ENCODE peak calls at places on chromosome 12, in eight cellular contexts. One of them, this sample, is unnamed.

GRCh38 chr12:49092086-49092815 is 2.4 kb downstream of the DHH start:
- DNase-seq in right lobe of liver: peak
- DNase-seq in body of pancreas: peak
- DNase-seq in transverse colon: no peak
- DNase-seq in esophagus squamous epithelium: no peak
- DNase-seq in activated B cell treated with CpG ODN at 0.5 μM for 24 hours: peak
- DNase-seq in fibroblast of pulmonary artery: peak
- DNase-seq in endothelial cell: peak
- DNase-seq in this sample: no peak

GRCh38 chr12:43028826-43029225 is 439.3 kb upstream of the PRICKLE1 start:
- DNase-seq in endothelial cell: no peak
- DNase-seq in body of pancreas: no peak
- DNase-seq in transverse colon: no peak
- DNase-seq in esophagus squamous epithelium: no peak
- DNase-seq in activated B cell treated with CpG ODN at 0.5 μM for 24 hours: no peak
- DNase-seq in fibroblast of pulmonary artery: no peak
- DNase-seq in right lobe of liver: no peak
- DNase-seq in this sample: no peak

GRCh38 chr12:104740668-104741067 is 217.4 kb downstream of the SLC41A2 start:
- DNase-seq in transverse colon: peak
- DNase-seq in esophagus squamous epithelium: no peak
- DNase-seq in body of pancreas: no peak
- DNase-seq in endothelial cell: no peak
- DNase-seq in fibroblast of pulmonary artery: no peak
- DNase-seq in right lobe of liver: no peak
- DNase-seq in activated B cell treated with CpG ODN at 0.5 μM for 24 hours: peak
- DNase-seq in this sample: no peak

GRCh38 chr12:77010637-77011548 is 54.5 kb downstream of the E2F7 start:
- DNase-seq in esophagus squamous epithelium: peak
- DNase-seq in body of pancreas: peak
- DNase-seq in fibroblast of pulmonary artery: peak
- DNase-seq in right lobe of liver: peak
- DNase-seq in endothelial cell: peak
- DNase-seq in transverse colon: peak
- DNase-seq in activated B cell treated with CpG ODN at 0.5 μM for 24 hours: peak
- DNase-seq in this sample: peak

GRCh38 chr12:63937381-63938168 is 93.1 kb downstream of the SRGAP1 start:
- DNase-seq in esophagus squamous epithelium: no peak
- DNase-seq in body of pancreas: no peak
- DNase-seq in transverse colon: no peak
- DNase-seq in right lobe of liver: no peak
- DNase-seq in endothelial cell: no peak
- DNase-seq in fibroblast of pulmonary artery: no peak
- DNase-seq in activated B cell treated with CpG ODN at 0.5 μM for 24 hours: no peak
- DNase-seq in this sample: no peak

GRCh38 chr12:26003065-26003464 is 44.6 kb downstream of the RASSF8 start:
- DNase-seq in esophagus squamous epithelium: no peak
- DNase-seq in transverse colon: no peak
- DNase-seq in fibroblast of pulmonary artery: no peak
- DNase-seq in endothelial cell: no peak
- DNase-seq in right lobe of liver: no peak
- DNase-seq in body of pancreas: no peak
- DNase-seq in activated B cell treated with CpG ODN at 0.5 μM for 24 hours: no peak
- DNase-seq in this sample: no peak

GRCh38 chr12:108063192-108063591 is 65.9 kb upstream of the WSCD2 start:
- DNase-seq in esophagus squamous epithelium: no peak
- DNase-seq in transverse colon: no peak
- DNase-seq in fibroblast of pulmonary artery: peak
- DNase-seq in endothelial cell: peak
- DNase-seq in body of pancreas: no peak
- DNase-seq in right lobe of liver: no peak
- DNase-seq in activated B cell treated with CpG ODN at 0.5 μM for 24 hours: no peak
- DNase-seq in this sample: no peak

GRCh38 chr12:5806376-5807089 is 138.5 kb downstream of the ANO2 start:
- DNase-seq in esophagus squamous epithelium: no peak
- DNase-seq in body of pancreas: no peak
- DNase-seq in right lobe of liver: no peak
- DNase-seq in fibroblast of pulmonary artery: no peak
- DNase-seq in endothelial cell: no peak
- DNase-seq in transverse colon: no peak
- DNase-seq in activated B cell treated with CpG ODN at 0.5 μM for 24 hours: no peak
- DNase-seq in this sample: no peak

GRCh38 chr12:47549258-47549657 is 156.6 kb downstream of the RPAP3 start:
- DNase-seq in body of pancreas: no peak
- DNase-seq in esophagus squamous epithelium: no peak
- DNase-seq in transverse colon: no peak
- DNase-seq in endothelial cell: no peak
- DNase-seq in activated B cell treated with CpG ODN at 0.5 μM for 24 hours: no peak
- DNase-seq in right lobe of liver: no peak
- DNase-seq in fibroblast of pulmonary artery: no peak
- DNase-seq in this sample: no peak

GRCh38 chr12:47545938-47546609 is 159.8 kb downstream of the RPAP3 start:
- DNase-seq in right lobe of liver: no peak
- DNase-seq in transverse colon: no peak
- DNase-seq in esophagus squamous epithelium: no peak
- DNase-seq in fibroblast of pulmonary artery: peak
- DNase-seq in activated B cell treated with CpG ODN at 0.5 μM for 24 hours: no peak
- DNase-seq in body of pancreas: no peak
- DNase-seq in endothelial cell: no peak
- DNase-seq in this sample: no peak

GRCh38 chr12:47551426-47551851 is 154.4 kb downstream of the RPAP3 start:
- DNase-seq in esophagus squamous epithelium: no peak
- DNase-seq in body of pancreas: no peak
- DNase-seq in transverse colon: no peak
- DNase-seq in activated B cell treated with CpG ODN at 0.5 μM for 24 hours: no peak
- DNase-seq in right lobe of liver: no peak
- DNase-seq in endothelial cell: no peak
- DNase-seq in fibroblast of pulmonary artery: peak
- DNase-seq in this sample: no peak

DNA sequence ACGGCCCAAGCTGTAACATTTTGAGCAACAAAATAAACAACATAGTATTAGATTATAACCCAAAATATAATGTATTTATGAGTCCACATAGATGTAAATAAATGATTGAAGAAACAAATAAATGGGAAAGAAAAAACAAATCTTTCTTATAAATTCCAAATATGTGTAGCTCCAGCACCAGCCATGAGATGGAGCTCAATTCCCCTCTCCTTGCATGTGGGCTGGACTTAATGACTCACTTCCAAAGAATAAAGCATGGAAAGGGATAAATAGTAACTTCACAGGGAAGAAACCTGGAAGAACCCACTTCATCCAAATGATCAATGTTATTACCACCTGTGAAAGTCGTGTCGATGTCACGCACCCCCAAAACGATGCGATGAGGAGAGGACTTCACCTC is 158.8 kb downstream of the RPAP3 start:
- DNase-seq in activated B cell treated with CpG ODN at 0.5 μM for 24 hours: no peak
- DNase-seq in right lobe of liver: no peak
- DNase-seq in endothelial cell: peak
- DNase-seq in body of pancreas: no peak
- DNase-seq in fibroblast of pulmonary artery: peak
- DNase-seq in esophagus squamous epithelium: no peak
- DNase-seq in transverse colon: no peak
- DNase-seq in this sample: no peak
- TF ChIP-seq CTCF in activated B cell treated with CpG ODN at 0.5 μM for 24 hours: no peak
- TF ChIP-seq CTCF in right lobe of liver: no peak
- TF ChIP-seq CTCF in endothelial cell: no peak
- TF ChIP-seq CTCF in body of pancreas: no peak
- TF ChIP-seq CTCF in fibroblast of pulmonary artery: peak
- TF ChIP-seq CTCF in esophagus squamous epithelium: peak
- TF ChIP-seq CTCF in transverse colon: no peak
- TF ChIP-seq CTCF in this sample: peak

GRCh38 chr12:53989227-53990113 is 4.5 kb downstream of the HOXC10 start:
- DNase-seq in transverse colon: no peak
- DNase-seq in fibroblast of pulmonary artery: peak
- DNase-seq in activated B cell treated with CpG ODN at 0.5 μM for 24 hours: no peak
- DNase-seq in endothelial cell: no peak
- DNase-seq in body of pancreas: no peak
- DNase-seq in esophagus squamous epithelium: no peak
- DNase-seq in right lobe of liver: no peak
- DNase-seq in this sample: no peak
- TF ChIP-seq CTCF in transverse colon: peak
- TF ChIP-seq CTCF in fibroblast of pulmonary artery: peak
- TF ChIP-seq CTCF in activated B cell treated with CpG ODN at 0.5 μM for 24 hours: no peak
- TF ChIP-seq CTCF in endothelial cell: peak
- TF ChIP-seq CTCF in body of pancreas: peak
- TF ChIP-seq CTCF in esophagus squamous epithelium: peak
- TF ChIP-seq CTCF in right lobe of liver: peak
- TF ChIP-seq CTCF in this sample: peak

GRCh38 chr12:129325566-129325965 is 472.3 kb downstream of the GLT1D1 start:
- DNase-seq in right lobe of liver: no peak
- DNase-seq in transverse colon: no peak
- DNase-seq in esophagus squamous epithelium: no peak
- DNase-seq in endothelial cell: no peak
- DNase-seq in fibroblast of pulmonary artery: no peak
- DNase-seq in body of pancreas: no peak
- DNase-seq in activated B cell treated with CpG ODN at 0.5 μM for 24 hours: no peak
- DNase-seq in this sample: no peak
- TF ChIP-seq CTCF in right lobe of liver: no peak
- TF ChIP-seq CTCF in transverse colon: no peak
- TF ChIP-seq CTCF in esophagus squamous epithelium: no peak
- TF ChIP-seq CTCF in endothelial cell: no peak
- TF ChIP-seq CTCF in fibroblast of pulmonary artery: no peak
- TF ChIP-seq CTCF in body of pancreas: no peak
- TF ChIP-seq CTCF in activated B cell treated with CpG ODN at 0.5 μM for 24 hours: no peak
- TF ChIP-seq CTCF in this sample: no peak

DNA sequence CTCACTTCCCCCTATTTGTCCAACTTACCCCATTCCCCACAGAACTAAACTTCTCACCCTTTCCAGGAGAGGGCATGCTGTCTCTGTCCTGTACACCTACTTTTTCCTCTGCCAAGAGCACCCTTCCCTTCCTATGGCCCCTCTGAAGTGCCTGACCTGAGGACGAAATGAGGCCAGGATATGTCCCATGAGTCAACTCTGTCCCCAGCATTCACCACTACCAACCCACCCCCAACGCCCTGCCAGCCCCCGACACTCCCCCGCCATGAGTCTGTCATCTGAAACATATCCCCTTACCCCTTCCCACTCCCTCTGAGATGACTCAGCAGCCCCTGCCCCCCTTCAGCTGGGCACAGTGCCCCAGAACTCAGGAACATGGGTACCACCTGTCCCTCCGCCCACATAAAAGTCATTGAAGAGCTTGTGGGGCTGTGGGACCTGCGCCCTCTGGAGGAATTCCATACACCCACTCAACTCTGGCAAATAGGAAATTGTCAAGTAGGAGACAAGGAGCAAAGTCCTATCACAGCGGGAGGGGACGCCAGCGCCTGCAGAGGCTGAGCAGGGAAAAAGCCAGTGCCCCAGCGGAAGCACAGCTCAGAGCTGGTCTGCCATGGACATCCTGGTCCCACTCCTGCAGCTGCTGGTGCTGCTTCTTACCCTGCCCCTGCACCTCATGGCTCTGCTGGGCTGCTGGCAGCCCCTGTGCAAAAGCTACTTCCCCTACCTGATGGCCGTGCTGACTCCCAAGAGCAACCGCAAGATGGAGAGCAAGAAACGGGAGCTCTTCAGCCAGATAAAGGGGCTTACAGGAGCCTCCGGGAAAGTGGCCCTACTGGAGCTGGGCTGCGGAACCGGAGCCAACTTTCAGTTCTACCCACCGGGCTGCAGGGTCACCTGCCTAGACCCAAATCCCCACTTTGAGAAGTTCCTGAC is 26.3 kb downstream of the ITGA7 start:
- DNase-seq in endothelial cell: peak
- DNase-seq in transverse colon: peak
- DNase-seq in body of pancreas: peak
- DNase-seq in fibroblast of pulmonary artery: peak
- DNase-seq in esophagus squamous epithelium: no peak
- DNase-seq in activated B cell treated with CpG ODN at 0.5 μM for 24 hours: no peak
- DNase-seq in right lobe of liver: peak
- DNase-seq in this sample: no peak
- TF ChIP-seq CTCF in endothelial cell: no peak
- TF ChIP-seq CTCF in transverse colon: peak
- TF ChIP-seq CTCF in body of pancreas: peak
- TF ChIP-seq CTCF in fibroblast of pulmonary artery: peak
- TF ChIP-seq CTCF in esophagus squamous epithelium: peak
- TF ChIP-seq CTCF in activated B cell treated with CpG ODN at 0.5 μM for 24 hours: no peak
- TF ChIP-seq CTCF in right lobe of liver: peak
- TF ChIP-seq CTCF in this sample: peak

GRCh38 chr12:52362118-52362726 is 5.1 kb downstream of the KRT85 start:
- DNase-seq in fibroblast of pulmonary artery: no peak
- DNase-seq in activated B cell treated with CpG ODN at 0.5 μM for 24 hours: no peak
- DNase-seq in transverse colon: no peak
- DNase-seq in endothelial cell: peak
- DNase-seq in right lobe of liver: no peak
- DNase-seq in body of pancreas: no peak
- DNase-seq in esophagus squamous epithelium: no peak
- DNase-seq in this sample: no peak
- TF ChIP-seq CTCF in fibroblast of pulmonary artery: peak
- TF ChIP-seq CTCF in activated B cell treated with CpG ODN at 0.5 μM for 24 hours: no peak
- TF ChIP-seq CTCF in transverse colon: no peak
- TF ChIP-seq CTCF in endothelial cell: no peak
- TF ChIP-seq CTCF in right lobe of liver: peak
- TF ChIP-seq CTCF in body of pancreas: no peak
- TF ChIP-seq CTCF in esophagus squamous epithelium: peak
- TF ChIP-seq CTCF in this sample: peak

GRCh38 chr12:68317047-68317667 is 15.0 kb downstream of the MDM1 start:
- DNase-seq in esophagus squamous epithelium: no peak
- DNase-seq in endothelial cell: peak
- DNase-seq in fibroblast of pulmonary artery: peak
- DNase-seq in activated B cell treated with CpG ODN at 0.5 μM for 24 hours: no peak
- DNase-seq in transverse colon: peak
- DNase-seq in body of pancreas: peak
- DNase-seq in right lobe of liver: no peak
- DNase-seq in this sample: no peak
- TF ChIP-seq CTCF in esophagus squamous epithelium: peak
- TF ChIP-seq CTCF in endothelial cell: peak
- TF ChIP-seq CTCF in fibroblast of pulmonary artery: peak
- TF ChIP-seq CTCF in activated B cell treated with CpG ODN at 0.5 μM for 24 hours: peak
- TF ChIP-seq CTCF in transverse colon: peak
- TF ChIP-seq CTCF in body of pancreas: peak
- TF ChIP-seq CTCF in right lobe of liver: peak
- TF ChIP-seq CTCF in this sample: peak